ENCODE peak calls at places on chromosome 14, in five cellular contexts. E is astrocyte of the cerebellum, L is tibial artery, C is neural progenitor cell, V is A673. X is an unnamed sample.

GRCh38 chr14:37142835-37143499 is 29.4 kb downstream of the SLC25A21 start:
- DNase-seq in L (no peak), C (peak; percentile 8), E (peak; percentile 51), V (no peak), X (no peak)

GRCh38 chr14:57889245-57889644 is 23.4 kb upstream of the SLC35F4 start:
- DNase-seq in E (peak; percentile 46), L (peak; percentile 90), C (no peak), V (peak; percentile 29), X (no peak)

GRCh38 chr14:100835278-100836052 is 9.5 kb downstream of the MEG3 start:
- DNase-seq in L (no peak), C (no peak), E (no peak), V (no peak), X (no peak)

GRCh38 chr14:50082784-50083466 is 33.4 kb downstream of the VCPKMT start:
- DNase-seq in E (no peak), V (no peak), C (no peak), L (no peak), X (no peak)

GRCh38 chr14:85090681-85091080 is 439.3 kb upstream of the FLRT2 start:
- DNase-seq in V (no peak), E (no peak), C (no peak), L (no peak), X (no peak)

GRCh38 chr14:104462651-104463630 is 116.6 kb upstream of the C14orf180 start:
- DNase-seq in C (no peak), E (no peak), V (no peak), L (peak; percentile 48), X (no peak)

GRCh38 chr14:80669416-80669815 is 272.1 kb downstream of the CEP128 start:
- DNase-seq in V (no peak), E (no peak), L (no peak), C (no peak), X (no peak)

GRCh38 chr14:92549853-92550244 is 36.3 kb downstream of the RIN3 start:
- DNase-seq in C (no peak), E (no peak), L (peak; percentile 85), V (no peak), X (peak; percentile 87)

GRCh38 chr14:49982522-49982951 is 89.7 kb downstream of the ARF6 start:
- DNase-seq in E (peak; percentile 84), L (no peak), V (no peak), C (no peak), X (no peak)

GRCh38 chr14:89507926-89508460 is 91.0 kb upstream of the FOXN3 start:
- DNase-seq in V (no peak), C (no peak), E (no peak), L (no peak), X (no peak)

GRCh38 chr14:68380304-68380840 is 412.5 kb downstream of the ZFP36L1 start:
- DNase-seq in C (no peak), V (no peak), E (no peak), L (no peak), X (no peak)
- TF ChIP-seq CTCF in C (no peak), V (no peak), E (no peak), L (no peak), X (no peak)

GRCh38 chr14:69891422-69891821 is 12.2 kb downstream of the SMOC1 start:
- DNase-seq in L (no peak), V (no peak), C (peak; percentile 41), E (no peak), X (no peak)
- TF ChIP-seq CTCF in L (no peak), V (no peak), C (no peak), E (no peak), X (no peak)

GRCh38 chr14:33696165-33696564 is 254.7 kb downstream of the EGLN3 start:
- DNase-seq in E (no peak), C (no peak), L (no peak), V (no peak), X (no peak)
- TF ChIP-seq CTCF in E (no peak), C (no peak), L (no peak), V (no peak), X (no peak)

GRCh38 chr14:53325176-53325806 is 172.2 kb upstream of the DDHD1 start:
- DNase-seq in E (no peak), V (peak; percentile 40), C (peak; percentile 38), L (no peak), X (no peak)
- TF ChIP-seq CTCF in E (peak; percentile 68), V (peak; percentile 52), C (peak; percentile 67), L (no peak), X (no peak)